ENCODE peak calls at places on chromosomes 5 and 9, in eight cellular contexts. One of them, this sample, is unnamed.

GRCh38 chr5:107247427-107247826 is 423.3 kb downstream of the EFNA5 start:
- DNase-seq in colonic mucosa: no peak
- DNase-seq in suprapubic skin: no peak
- DNase-seq in OCI-LY7: no peak
- DNase-seq in left ventricle myocardium inferior: no peak
- DNase-seq in hepatocyte: no peak
- DNase-seq in IMR-90: peak; percentile 26
- DNase-seq in bronchial epithelial cell: peak; percentile 61
- DNase-seq in this sample: no peak

GRCh38 chr5:159034083-159034824 is 65.5 kb downstream of the EBF1 start:
- DNase-seq in colonic mucosa: no peak
- DNase-seq in suprapubic skin: no peak
- DNase-seq in OCI-LY7: no peak
- DNase-seq in left ventricle myocardium inferior: no peak
- DNase-seq in hepatocyte: no peak
- DNase-seq in IMR-90: no peak
- DNase-seq in bronchial epithelial cell: no peak
- DNase-seq in this sample: no peak

GRCh38 chr5:100505984-100506670 is 29.0 kb upstream of the FAM174A start:
- DNase-seq in colonic mucosa: no peak
- DNase-seq in suprapubic skin: no peak
- DNase-seq in OCI-LY7: no peak
- DNase-seq in left ventricle myocardium inferior: no peak
- DNase-seq in hepatocyte: peak; percentile 30
- DNase-seq in IMR-90: peak; percentile 82
- DNase-seq in bronchial epithelial cell: peak; percentile 96
- DNase-seq in this sample: peak; percentile 81

GRCh38 chr5:5025774-5026406 is 114.2 kb upstream of the ADAMTS16 start:
- DNase-seq in colonic mucosa: no peak
- DNase-seq in suprapubic skin: no peak
- DNase-seq in OCI-LY7: peak; percentile 3
- DNase-seq in left ventricle myocardium inferior: no peak
- DNase-seq in hepatocyte: no peak
- DNase-seq in IMR-90: no peak
- DNase-seq in bronchial epithelial cell: no peak
- DNase-seq in this sample: peak; percentile 11

GRCh38 chr9:76716270-76716669 is 48.0 kb upstream of the PCA3 start:
- DNase-seq in colonic mucosa: no peak
- DNase-seq in suprapubic skin: no peak
- DNase-seq in OCI-LY7: no peak
- DNase-seq in left ventricle myocardium inferior: no peak
- DNase-seq in hepatocyte: peak; percentile 75
- DNase-seq in IMR-90: no peak
- DNase-seq in bronchial epithelial cell: no peak
- DNase-seq in this sample: peak; percentile 9

GRCh38 chr9:114343471-114344187 is 14.0 kb downstream of the ORM2 start:
- DNase-seq in colonic mucosa: no peak
- DNase-seq in suprapubic skin: no peak
- DNase-seq in OCI-LY7: no peak
- DNase-seq in left ventricle myocardium inferior: no peak
- DNase-seq in hepatocyte: peak; percentile 34
- DNase-seq in IMR-90: peak; percentile 72
- DNase-seq in bronchial epithelial cell: peak; percentile 55
- DNase-seq in this sample: no peak

GRCh38 chr5:160616712-160617497 is 195.2 kb downstream of the PTTG1 start:
- DNase-seq in colonic mucosa: no peak
- DNase-seq in suprapubic skin: no peak
- DNase-seq in OCI-LY7: no peak
- DNase-seq in left ventricle myocardium inferior: no peak
- DNase-seq in hepatocyte: no peak
- DNase-seq in IMR-90: no peak
- DNase-seq in bronchial epithelial cell: no peak
- DNase-seq in this sample: no peak

GRCh38 chr9:135224921-135225541 is 137.6 kb downstream of the OLFM1 start:
- DNase-seq in colonic mucosa: no peak
- DNase-seq in suprapubic skin: no peak
- DNase-seq in OCI-LY7: no peak
- DNase-seq in left ventricle myocardium inferior: no peak
- DNase-seq in hepatocyte: no peak
- DNase-seq in IMR-90: no peak
- DNase-seq in bronchial epithelial cell: no peak
- DNase-seq in this sample: no peak

GRCh38 chr5:139294372-139295165 is 1.0 kb downstream of the MATR3 start:
- DNase-seq in colonic mucosa: peak; percentile 90
- DNase-seq in suprapubic skin: peak; percentile 83
- DNase-seq in OCI-LY7: peak; percentile 81
- DNase-seq in left ventricle myocardium inferior: peak; percentile 78
- DNase-seq in hepatocyte: peak; percentile 89
- DNase-seq in IMR-90: peak; percentile 82
- DNase-seq in bronchial epithelial cell: peak; percentile 46
- DNase-seq in this sample: peak; percentile 77

GRCh38 chr9:95341262-95342011 is 23.9 kb upstream of the FANCC start:
- DNase-seq in colonic mucosa: no peak
- DNase-seq in suprapubic skin: no peak
- DNase-seq in OCI-LY7: no peak
- DNase-seq in left ventricle myocardium inferior: no peak
- DNase-seq in hepatocyte: no peak
- DNase-seq in IMR-90: peak; percentile 37
- DNase-seq in bronchial epithelial cell: peak; percentile 13
- DNase-seq in this sample: peak; percentile 35

GRCh38 chr5:103203226-103203625 is 55.3 kb upstream of the MACIR start:
- DNase-seq in colonic mucosa: no peak
- DNase-seq in suprapubic skin: no peak
- DNase-seq in OCI-LY7: no peak
- DNase-seq in left ventricle myocardium inferior: no peak
- DNase-seq in hepatocyte: no peak
- DNase-seq in IMR-90: no peak
- DNase-seq in bronchial epithelial cell: no peak
- DNase-seq in this sample: no peak

GRCh38 chr9:36791204-36791948 is 218.7 kb downstream of the MELK start:
- DNase-seq in colonic mucosa: no peak
- DNase-seq in suprapubic skin: no peak
- DNase-seq in OCI-LY7: no peak
- DNase-seq in left ventricle myocardium inferior: no peak
- DNase-seq in hepatocyte: no peak
- DNase-seq in IMR-90: no peak
- DNase-seq in bronchial epithelial cell: peak; percentile 31
- DNase-seq in this sample: no peak

GRCh38 chr5:149198148-149198547 is 56.9 kb downstream of the ABLIM3 start:
- DNase-seq in colonic mucosa: no peak
- DNase-seq in suprapubic skin: no peak
- DNase-seq in OCI-LY7: no peak
- DNase-seq in left ventricle myocardium inferior: no peak
- DNase-seq in hepatocyte: no peak
- DNase-seq in IMR-90: no peak
- DNase-seq in bronchial epithelial cell: no peak
- DNase-seq in this sample: no peak

GRCh38 chr5:176441921-176442323 is 6.3 kb upstream of the FAF2 start:
- DNase-seq in colonic mucosa: no peak
- DNase-seq in suprapubic skin: no peak
- DNase-seq in OCI-LY7: no peak
- DNase-seq in left ventricle myocardium inferior: no peak
- DNase-seq in hepatocyte: no peak
- DNase-seq in IMR-90: peak; percentile 70
- DNase-seq in bronchial epithelial cell: peak; percentile 75
- DNase-seq in this sample: no peak

DNA sequence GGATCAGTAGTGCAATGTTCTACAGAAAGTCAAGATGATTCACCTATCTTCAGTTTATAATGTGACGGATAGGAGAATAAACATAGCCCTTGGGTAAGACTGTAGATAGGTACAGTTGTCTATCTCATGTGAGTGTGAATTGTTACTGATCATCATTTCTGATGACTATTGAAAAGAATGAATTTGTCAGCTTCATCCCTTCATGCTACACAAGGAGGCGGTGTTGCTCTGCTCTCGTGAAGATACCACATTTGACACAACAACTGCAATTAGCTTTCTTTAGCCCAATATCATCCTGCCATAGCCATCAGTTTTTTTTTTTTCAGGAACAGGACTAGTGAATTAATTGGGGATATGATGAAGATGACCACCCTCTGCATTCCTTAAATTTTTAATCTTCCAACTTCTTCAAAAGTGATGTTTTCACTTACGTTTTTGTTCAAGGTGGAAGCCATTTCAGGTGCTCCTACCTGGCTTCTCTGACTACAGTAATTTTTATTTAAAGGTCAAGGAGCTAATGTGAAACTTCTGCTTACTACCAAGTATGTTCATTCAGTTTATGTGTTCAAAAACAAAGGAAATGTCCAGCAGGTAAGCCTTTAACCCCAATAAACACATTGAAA is 152.9 kb upstream of the MOCS2 start:
- DNase-seq in colonic mucosa: no peak
- DNase-seq in suprapubic skin: no peak
- DNase-seq in OCI-LY7: no peak
- DNase-seq in left ventricle myocardium inferior: no peak
- DNase-seq in hepatocyte: peak; percentile 29
- DNase-seq in IMR-90: peak; percentile 72
- DNase-seq in bronchial epithelial cell: peak; percentile 65
- DNase-seq in this sample: peak; percentile 64
- TF ChIP-seq CTCF in colonic mucosa: no peak
- TF ChIP-seq CTCF in suprapubic skin: no peak
- TF ChIP-seq CTCF in OCI-LY7: peak; percentile 47
- TF ChIP-seq CTCF in left ventricle myocardium inferior: peak; percentile 50
- TF ChIP-seq CTCF in hepatocyte: peak; percentile 60
- TF ChIP-seq CTCF in IMR-90: peak; percentile 90
- TF ChIP-seq CTCF in bronchial epithelial cell: peak; percentile 68
- TF ChIP-seq CTCF in this sample: peak; percentile 74

GRCh38 chr5:64637837-64638443 is 52.4 kb upstream of the SHISAL2B start:
- DNase-seq in colonic mucosa: no peak
- DNase-seq in suprapubic skin: no peak
- DNase-seq in OCI-LY7: no peak
- DNase-seq in left ventricle myocardium inferior: no peak
- DNase-seq in hepatocyte: no peak
- DNase-seq in IMR-90: no peak
- DNase-seq in bronchial epithelial cell: no peak
- DNase-seq in this sample: no peak
- H3K4me3 ChIP-seq in colonic mucosa: no peak overlapping the region
- H3K4me3 ChIP-seq in suprapubic skin: no peak overlapping the region
- H3K4me3 ChIP-seq in OCI-LY7: no peak overlapping the region
- H3K4me3 ChIP-seq in left ventricle myocardium inferior: no peak overlapping the region
- H3K4me3 ChIP-seq in hepatocyte: no peak overlapping the region
- H3K4me3 ChIP-seq in IMR-90: no peak overlapping the region
- H3K4me3 ChIP-seq in bronchial epithelial cell: no peak overlapping the region
- H3K4me3 ChIP-seq in this sample: no peak overlapping the region

DNA sequence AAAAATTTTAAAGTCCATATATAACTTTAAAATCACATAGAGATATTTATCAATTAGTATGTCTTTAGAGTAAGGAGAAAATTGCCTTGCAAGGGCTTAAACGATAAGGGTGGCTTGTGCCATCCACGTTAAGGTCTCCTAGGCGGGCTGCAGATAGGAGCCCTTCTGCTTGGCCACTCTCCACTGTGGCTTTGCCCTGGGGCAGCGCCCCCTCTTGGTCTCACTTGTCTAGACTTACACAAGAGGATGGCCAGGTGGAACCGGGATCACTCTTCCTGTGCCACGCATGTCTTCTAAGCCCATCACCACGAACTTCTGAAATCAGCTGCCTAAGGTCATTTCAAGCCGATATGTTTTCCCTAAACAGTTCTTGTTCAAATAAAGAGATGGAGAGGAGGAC is 2.9 kb downstream of the FPGS start:
- DNase-seq in colonic mucosa: peak; percentile 49
- DNase-seq in suprapubic skin: no peak
- DNase-seq in OCI-LY7: peak; percentile 65
- DNase-seq in left ventricle myocardium inferior: no peak
- DNase-seq in hepatocyte: peak; percentile 45
- DNase-seq in IMR-90: no peak
- DNase-seq in bronchial epithelial cell: peak; percentile 22
- DNase-seq in this sample: no peak
- TF ChIP-seq CTCF in colonic mucosa: peak; percentile 31
- TF ChIP-seq CTCF in suprapubic skin: no peak
- TF ChIP-seq CTCF in OCI-LY7: peak; percentile 76
- TF ChIP-seq CTCF in left ventricle myocardium inferior: peak; percentile 34
- TF ChIP-seq CTCF in hepatocyte: peak; percentile 26
- TF ChIP-seq CTCF in IMR-90: peak; percentile 38
- TF ChIP-seq CTCF in bronchial epithelial cell: peak; percentile 47
- TF ChIP-seq CTCF in this sample: peak; percentile 45

GRCh38 chr5:150672884-150673275 is 11.8 kb downstream of the MYOZ3 start:
- DNase-seq in colonic mucosa: no peak
- DNase-seq in suprapubic skin: no peak
- DNase-seq in OCI-LY7: no peak
- DNase-seq in left ventricle myocardium inferior: no peak
- DNase-seq in hepatocyte: no peak
- DNase-seq in IMR-90: no peak
- DNase-seq in bronchial epithelial cell: no peak
- DNase-seq in this sample: no peak
- H3K4me3 ChIP-seq in colonic mucosa: no peak overlapping the region
- H3K4me3 ChIP-seq in suprapubic skin: peak overlapping the region; percentile 53
- H3K4me3 ChIP-seq in OCI-LY7: no peak overlapping the region
- H3K4me3 ChIP-seq in left ventricle myocardium inferior: peak overlapping the region; percentile 75
- H3K4me3 ChIP-seq in hepatocyte: no peak overlapping the region
- H3K4me3 ChIP-seq in IMR-90: no peak overlapping the region
- H3K4me3 ChIP-seq in bronchial epithelial cell: no peak overlapping the region
- H3K4me3 ChIP-seq in this sample: peak overlapping the region; percentile 62

GRCh38 chr9:82188817-82189216 is 200.2 kb downstream of the SPATA31D1 start:
- DNase-seq in colonic mucosa: no peak
- DNase-seq in suprapubic skin: no peak
- DNase-seq in OCI-LY7: peak; percentile 51
- DNase-seq in left ventricle myocardium inferior: no peak
- DNase-seq in hepatocyte: no peak
- DNase-seq in IMR-90: no peak
- DNase-seq in bronchial epithelial cell: peak; percentile 28
- DNase-seq in this sample: no peak
- TF ChIP-seq CTCF in colonic mucosa: no peak
- TF ChIP-seq CTCF in suprapubic skin: no peak
- TF ChIP-seq CTCF in OCI-LY7: peak; percentile 50
- TF ChIP-seq CTCF in left ventricle myocardium inferior: no peak
- TF ChIP-seq CTCF in hepatocyte: no peak
- TF ChIP-seq CTCF in IMR-90: no peak
- TF ChIP-seq CTCF in bronchial epithelial cell: peak; percentile 19
- TF ChIP-seq CTCF in this sample: no peak

GRCh38 chr5:177503351-177504085 is 6.1 kb downstream of the DOK3 start:
- DNase-seq in colonic mucosa: no peak
- DNase-seq in suprapubic skin: no peak
- DNase-seq in OCI-LY7: peak; percentile 40
- DNase-seq in left ventricle myocardium inferior: no peak
- DNase-seq in hepatocyte: no peak
- DNase-seq in IMR-90: no peak
- DNase-seq in bronchial epithelial cell: no peak
- DNase-seq in this sample: no peak
- H3K4me3 ChIP-seq in colonic mucosa: no peak overlapping the region
- H3K4me3 ChIP-seq in suprapubic skin: no peak overlapping the region
- H3K4me3 ChIP-seq in OCI-LY7: peak overlapping the region; percentile 8
- H3K4me3 ChIP-seq in left ventricle myocardium inferior: no peak overlapping the region
- H3K4me3 ChIP-seq in hepatocyte: no peak overlapping the region
- H3K4me3 ChIP-seq in IMR-90: no peak overlapping the region
- H3K4me3 ChIP-seq in bronchial epithelial cell: no peak overlapping the region
- H3K4me3 ChIP-seq in this sample: no peak overlapping the region

DNA sequence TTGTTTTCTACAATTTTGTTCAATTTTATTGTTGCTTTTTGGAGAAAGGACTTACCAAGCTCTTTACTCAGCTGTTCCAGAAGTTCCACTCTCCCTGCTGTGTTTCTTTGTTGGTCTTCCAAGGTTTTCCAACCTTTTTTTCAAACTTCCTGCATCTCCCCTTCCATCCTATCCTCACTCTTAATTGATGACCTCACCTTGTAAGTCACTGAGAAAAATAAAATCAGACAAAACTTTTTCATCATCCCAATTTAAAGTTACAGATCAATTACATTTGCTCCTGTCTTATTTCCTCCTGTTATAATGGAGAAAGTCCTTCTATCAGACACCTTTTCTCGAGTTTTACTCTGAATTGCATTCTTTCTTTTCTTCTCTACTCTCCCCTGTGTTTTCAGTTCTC is 121.1 kb downstream of the DMXL1 start:
- DNase-seq in colonic mucosa: no peak
- DNase-seq in suprapubic skin: no peak
- DNase-seq in OCI-LY7: no peak
- DNase-seq in left ventricle myocardium inferior: no peak
- DNase-seq in hepatocyte: no peak
- DNase-seq in IMR-90: no peak
- DNase-seq in bronchial epithelial cell: no peak
- DNase-seq in this sample: no peak
- TF ChIP-seq CTCF in colonic mucosa: no peak
- TF ChIP-seq CTCF in suprapubic skin: no peak
- TF ChIP-seq CTCF in OCI-LY7: no peak
- TF ChIP-seq CTCF in left ventricle myocardium inferior: no peak
- TF ChIP-seq CTCF in hepatocyte: no peak
- TF ChIP-seq CTCF in IMR-90: no peak
- TF ChIP-seq CTCF in bronchial epithelial cell: no peak
- TF ChIP-seq CTCF in this sample: no peak

This sample was measured in AG10803.